ENCODE peak calls at places on chromosomes 13 and 19, in six cellular contexts. S is IMR-90, E is uterus, T is GM12878, Z is testis, P is Peyer's patch. L is an unnamed sample. For H3K4me1, the result is how much of the 10 kb centered on the place peaks cover.

GRCh38 chr19:47615714-47616113 is 6.8 kb downstream of the BICRA start:
- DNase-seq in S (no peak), E (no peak), T (no peak), Z (no peak), P (no peak), L (no peak)

GRCh38 chr13:112972867-112973576 is 4.0 kb downstream of the MCF2L start:
- DNase-seq in S (no peak), E (no peak), T (no peak), Z (no peak), P (no peak), L (no peak)

GRCh38 chr13:53017433-53017970 is 11.1 kb upstream of the OLFM4 start:
- DNase-seq in S (no peak), E (no peak), T (no peak), Z (no peak), P (no peak), L (no peak)

GRCh38 chr13:99796175-99796819 is 175.3 kb downstream of the ZIC5 start:
- DNase-seq in S (peak), E (no peak), T (no peak), Z (peak), P (no peak), L (no peak)

GRCh38 chr13:97448503-97449251 is 14.7 kb downstream of the RAP2A start:
- DNase-seq in S (no peak), E (no peak), T (peak), Z (no peak), P (no peak), L (no peak)

GRCh38 chr19:13849991-13850909 is 26.7 kb upstream of the NANOS3 start:
- DNase-seq in S (peak), E (peak), T (no peak), Z (peak), P (peak), L (peak)

GRCh38 chr13:38783992-38784875 is 97.4 kb downstream of the FREM2 start:
- DNase-seq in S (no peak), E (no peak), T (no peak), Z (no peak), P (no peak), L (peak)

GRCh38 chr13:112842931-112843391 is 126.1 kb upstream of the MCF2L start:
- DNase-seq in S (no peak), E (peak), T (no peak), Z (no peak), P (peak), L (no peak)

GRCh38 chr19:17519967-17520366 is 8.5 kb downstream of the PGLS start:
- DNase-seq in S (no peak), E (no peak), T (no peak), Z (no peak), P (no peak), L (no peak)

GRCh38 chr13:112060431-112060830 is 6.5 kb upstream of the SOX1 start:
- DNase-seq in S (no peak), E (no peak), T (no peak), Z (no peak), P (no peak), L (no peak)

GRCh38 chr19:38682872-38683392 is 35.5 kb downstream of the ACTN4 start:
- DNase-seq in S (no peak), E (no peak), T (no peak), Z (no peak), P (no peak), L (no peak)

GRCh38 chr19:38682195-38682867 is 34.9 kb downstream of the ACTN4 start:
- DNase-seq in S (no peak), E (no peak), T (no peak), Z (no peak), P (no peak), L (no peak)

GRCh38 chr19:38684078-38684861 is 36.8 kb downstream of the ACTN4 start:
- DNase-seq in S (peak), E (peak), T (no peak), Z (no peak), P (peak), L (no peak)

GRCh38 chr19:38684862-38685665 is 37.6 kb downstream of the ACTN4 start:
- DNase-seq in S (no peak), E (no peak), T (no peak), Z (no peak), P (no peak), L (no peak)

GRCh38 chr19:38683393-38684077 is 36.1 kb downstream of the ACTN4 start:
- DNase-seq in S (peak), E (peak), T (no peak), Z (peak), P (peak), L (peak)
- H3K4me1 ChIP-seq in S (half or more), E (under half), T (half or more), Z (under half), P (under half), L (half or more)

DNA sequence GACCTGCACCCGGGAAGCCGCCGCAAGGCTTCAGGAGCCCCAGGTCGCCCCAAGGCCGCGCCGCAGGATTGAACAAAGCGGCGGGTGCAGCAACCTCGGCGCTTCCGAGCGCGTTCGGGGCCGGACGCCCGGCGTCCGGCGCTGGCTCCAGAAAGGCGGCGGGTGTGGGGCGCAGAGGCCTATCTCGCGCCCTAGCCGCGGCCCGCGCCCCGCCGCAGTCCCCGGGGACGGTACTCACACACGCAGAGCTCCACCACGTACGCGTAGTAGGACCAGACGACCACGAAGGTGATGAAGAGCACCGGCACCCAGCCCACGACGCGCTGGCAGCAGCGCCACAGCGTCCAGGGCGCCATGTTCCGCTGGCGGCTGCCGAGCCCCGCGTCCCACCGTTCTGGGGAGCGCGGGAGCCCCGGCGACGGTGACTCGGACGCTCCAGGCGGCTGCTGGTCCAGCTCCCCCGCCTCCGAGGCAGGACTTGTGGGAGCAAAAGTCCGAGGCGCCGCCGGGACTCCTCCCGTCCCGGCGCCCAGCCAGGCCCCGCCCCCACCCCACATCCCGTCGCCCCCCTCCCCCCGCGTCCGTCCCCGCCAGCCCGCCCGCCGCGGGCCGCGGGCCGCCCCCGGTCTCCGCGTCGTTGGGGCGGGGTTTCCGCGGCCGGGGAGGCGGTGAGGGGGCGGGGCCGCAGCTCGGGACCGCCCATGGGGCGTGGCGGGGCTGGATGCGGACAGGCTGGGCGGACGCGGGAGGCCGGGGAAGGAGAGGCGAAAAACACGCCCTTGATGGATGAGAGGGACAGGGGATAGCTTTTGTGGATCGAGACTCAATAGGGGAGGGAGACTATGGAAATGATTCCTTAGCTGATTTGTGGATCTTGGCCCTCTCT is at the start of gene ZDHHC20:
- DNase-seq in S (peak), E (peak), T (no peak), Z (peak), P (peak), L (peak)
- TF ChIP-seq POLR2A in S (peak), E (peak), T (peak), Z (no peak), P (peak), L (peak)

GRCh38 chr19:2977001-2977685 is at the start of gene TLE6:
- DNase-seq in S (peak), E (peak), T (peak), Z (peak), P (peak), L (peak)

GRCh38 chr19:2974342-2974932 is 2.9 kb upstream of the TLE6 start:
- DNase-seq in S (no peak), E (peak), T (no peak), Z (peak), P (peak), L (no peak)

GRCh38 chr19:2978467-2978767 is 1.1 kb downstream of the TLE6 start:
- DNase-seq in S (no peak), E (no peak), T (no peak), Z (no peak), P (no peak), L (no peak)

GRCh38 chr19:2976609-2977000 is 759 bp upstream of the TLE6 start:
- DNase-seq in S (no peak), E (no peak), T (no peak), Z (no peak), P (no peak), L (no peak)

DNA sequence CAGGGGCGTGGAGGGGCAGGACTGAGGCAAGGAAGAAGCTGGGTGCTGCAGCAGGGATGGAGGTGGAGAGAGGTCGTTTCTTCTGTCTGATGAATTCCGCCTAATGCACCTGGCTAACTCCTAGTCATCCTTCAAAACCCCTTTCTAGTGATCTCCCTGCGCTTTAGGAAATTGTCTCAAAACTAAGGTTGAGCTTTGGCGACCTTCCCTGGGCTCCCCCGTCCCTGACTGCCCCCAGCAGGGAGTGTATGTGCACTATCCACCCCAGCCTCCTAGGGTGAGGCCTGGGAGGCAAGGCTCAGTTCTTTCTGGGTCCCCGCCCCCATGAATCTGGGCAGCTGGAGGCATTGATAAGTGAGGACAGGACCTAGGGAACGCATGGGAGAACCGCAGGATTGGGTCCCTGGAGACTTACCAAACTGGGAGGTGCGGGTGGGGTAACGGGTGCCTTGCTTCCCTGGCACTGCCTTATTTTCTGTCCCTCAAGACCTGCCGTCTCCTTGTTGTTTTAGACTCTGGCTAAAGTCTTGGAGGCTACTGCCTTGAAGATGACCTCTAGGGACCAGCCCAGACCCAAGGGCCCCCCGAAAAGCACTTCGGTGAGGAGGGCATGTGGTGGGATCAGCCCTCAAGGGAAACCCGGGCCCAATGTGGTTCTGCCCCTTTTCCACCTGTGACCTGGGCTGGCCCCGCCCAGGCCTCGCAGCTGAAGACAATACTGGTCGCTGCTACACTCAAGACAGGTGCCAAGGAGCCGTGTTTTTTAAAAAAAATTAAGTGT is 512 bp downstream of the TLE6 start:
- DNase-seq in S (no peak), E (no peak), T (no peak), Z (no peak), P (no peak), L (no peak)
- H3K4me1 ChIP-seq in S (under half), E (under half), T (under half), Z (under half), P (under half), L (under half)

GRCh38 chr19:48873476-48874308 is 1.5 kb downstream of the PPP1R15A start:
- DNase-seq in S (no peak), E (peak), T (no peak), Z (peak), P (no peak), L (no peak)

GRCh38 chr19:48872884-48873475 is 759 bp downstream of the PPP1R15A start:
- DNase-seq in S (peak), E (peak), T (peak), Z (peak), P (peak), L (peak)

GRCh38 chr19:48874309-48875135 is 2.3 kb downstream of the PPP1R15A start:
- DNase-seq in S (peak), E (peak), T (no peak), Z (no peak), P (peak), L (peak)

GRCh38 chr19:48870048-48870447 is 1.6 kb upstream of the PLEKHA4 start:
- DNase-seq in S (no peak), E (no peak), T (no peak), Z (no peak), P (no peak), L (no peak)

GRCh38 chr19:48872182-48872883 is at the start of gene PPP1R15A:
- DNase-seq in S (peak), E (peak), T (peak), Z (peak), P (peak), L (peak)
- TF ChIP-seq POLR2A in S (peak), E (peak), T (peak), Z (peak), P (peak), L (peak)

DNA sequence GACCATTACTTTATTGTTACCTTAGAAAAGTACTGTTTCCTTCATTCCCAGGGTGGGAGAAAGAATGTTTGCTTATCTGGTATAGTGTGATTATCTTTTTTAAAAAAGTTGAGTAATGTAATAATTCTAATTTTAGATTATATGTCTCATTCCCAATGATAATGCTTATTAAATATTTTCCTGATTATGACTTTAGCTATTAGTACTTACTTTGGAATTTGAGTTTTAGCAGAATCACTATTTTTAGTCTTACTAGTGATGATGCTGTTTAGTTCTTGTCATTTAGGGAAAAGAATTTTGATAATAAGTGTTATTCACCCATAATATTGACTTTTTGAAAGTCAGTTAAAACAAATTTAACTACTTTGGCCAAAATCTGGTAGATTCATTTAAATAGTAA is 95.2 kb downstream of the FRY start:
- DNase-seq in S (peak), E (no peak), T (no peak), Z (no peak), P (no peak), L (no peak)
- H3K4me1 ChIP-seq in S (under half), E (under half), T (under half), Z (under half), P (under half), L (under half)

L was measured in right lobe of liver.